ENCODE peak calls at places on chromosomes 7 and 10, in nine cellular contexts. F is AG08395; O is NCI-H1930; U is HL-60; G is tibial artery; H is stimulated activated CD4-positive, alpha-beta T cell treated with anti-CD3 and anti-CD28 coated beads, Interleukin-1b, Interleukin-23, amount 100 ng/mL, for 24 hours; Q is cardiac fibroblast; N is kidney; V is pancreas. D is an unnamed sample.
A peak's percentile ranks its signal among the peaks of the same experiment; 100 is the strongest.

GRCh38 chr7:33334349-33334748 is 205.0 kb downstream of the BBS9 start:
- DNase-seq in F (no peak), N (no peak), H (no peak), G (no peak), V (no peak), O (peak; percentile 18), Q (peak; percentile 38), U (no peak), D (peak; percentile 15)

GRCh38 chr7:14229047-14229446 is 239.6 kb upstream of the ETV1 start:
- DNase-seq in F (no peak), O (no peak), G (no peak), Q (no peak), U (no peak), H (no peak), N (no peak), V (no peak), D (no peak)

GRCh38 chr10:119428789-119429188 is 113.7 kb downstream of the RGS10 start:
- DNase-seq in O (no peak), N (no peak), G (no peak), Q (no peak), V (no peak), U (no peak), H (no peak), F (no peak), D (no peak)

GRCh38 chr10:131806146-131806545 is 94.7 kb upstream of the PPP2R2D start:
- DNase-seq in O (no peak), F (no peak), N (no peak), U (no peak), H (no peak), G (no peak), V (no peak), Q (no peak), D (peak; percentile 44)

GRCh38 chr10:125377368-125377767 is 217.0 kb upstream of the CTBP2 start:
- DNase-seq in G (no peak), F (peak; percentile 41), V (no peak), H (no peak), U (no peak), N (no peak), O (no peak), Q (peak; percentile 54), D (no peak)

GRCh38 chr7:65004575-65004974 is 1.9 kb downstream of the ERV3-1 start:
- DNase-seq in O (no peak), G (no peak), V (no peak), H (no peak), U (no peak), Q (no peak), N (no peak), F (no peak), D (no peak)

GRCh38 chr7:92732451-92733036 is 103.8 kb downstream of the CDK6 start:
- DNase-seq in O (no peak), U (no peak), G (no peak), F (no peak), Q (no peak), V (no peak), H (no peak), N (no peak), D (no peak)

GRCh38 chr7:73436031-73436929 is 2.7 kb downstream of the FZD9 start:
- DNase-seq in N (no peak), G (no peak), H (no peak), F (no peak), U (no peak), O (no peak), V (no peak), Q (no peak), D (no peak)

GRCh38 chr10:63505562-63505961 is 15.6 kb upstream of the REEP3 start:
- DNase-seq in F (no peak), N (no peak), Q (no peak), U (no peak), O (no peak), V (no peak), H (no peak), G (no peak), D (no peak)

GRCh38 chr7:96861-97260 is 95.5 kb upstream of the FAM20C start:
- DNase-seq in G (no peak), N (no peak), U (no peak), O (no peak), Q (no peak), H (no peak), V (no peak), F (no peak), D (peak; percentile 38)

GRCh38 chr7:105589221-105590077 is 8.2 kb upstream of the EFCAB10 start:
- DNase-seq in N (no peak), G (peak; percentile 53), V (peak; percentile 28), O (peak; percentile 61), F (peak; percentile 88), Q (peak; percentile 83), U (peak; percentile 7), H (no peak), D (no peak)

GRCh38 chr10:15744217-15744865 is 24.6 kb upstream of the ITGA8 start:
- DNase-seq in G (peak; percentile 46), Q (peak; percentile 75), H (no peak), U (no peak), N (no peak), F (peak; percentile 55), V (no peak), O (peak; percentile 0), D (peak; percentile 73)

GRCh38 chr7:29940199-29940598 is 49.4 kb downstream of the SCRN1 start:
- DNase-seq in Q (peak; percentile 26), N (no peak), O (no peak), G (no peak), U (no peak), H (no peak), V (no peak), F (no peak), D (no peak)

GRCh38 chr10:6177880-6178281 is 24.9 kb upstream of the PFKFB3 start:
- DNase-seq in O (no peak), U (no peak), N (no peak), H (no peak), F (no peak), V (no peak), G (no peak), Q (no peak), D (no peak)

GRCh38 chr10:31321396-31321941 is 2.5 kb downstream of the ZEB1 start:
- DNase-seq in F (no peak), N (no peak), G (no peak), O (no peak), Q (peak; percentile 47), V (no peak), H (no peak), U (no peak), D (no peak)

GRCh38 chr7:80542398-80542797 is 30.5 kb upstream of the GNAT3 start:
- DNase-seq in F (peak; percentile 69), O (no peak), Q (peak; percentile 92), U (no peak), V (no peak), N (no peak), H (no peak), G (no peak), D (no peak)

GRCh38 chr7:31145339-31145738 is 93.2 kb downstream of the ADCYAP1R1 start:
- DNase-seq in H (no peak), O (no peak), U (no peak), N (no peak), Q (no peak), V (no peak), F (no peak), G (no peak), D (no peak)

GRCh38 chr7:38736135-38736534 is 105.0 kb upstream of the AMPH start:
- DNase-seq in O (no peak), V (no peak), N (no peak), H (no peak), Q (no peak), U (no peak), G (no peak), F (no peak), D (no peak)

GRCh38 chr7:179948-180694 is 12.2 kb upstream of the FAM20C start:
- DNase-seq in G (no peak), H (no peak), V (no peak), U (no peak), F (no peak), N (no peak), O (no peak), Q (no peak), D (no peak)

GRCh38 chr10:43118631-43119415 is 19.4 kb upstream of the CSGALNACT2 start:
- DNase-seq in G (no peak), N (peak; percentile 59), F (no peak), O (no peak), H (no peak), V (no peak), U (no peak), Q (no peak), D (no peak)

D was measured in H1.